ENCODE peak calls at places on chromosomes 4 and X, in five cellular contexts. N is A549, A is RWPE1, E is uterus, Y is Peyer's patch. S is an unnamed sample.

GRCh38 chrX:108217877-108218276 is 126.3 kb downstream of the ATG4A start:
- DNase-seq in N (no peak), A (no peak), E (peak; percentile 43), Y (no peak), S (no peak)

GRCh38 chr4:161320377-161320776 is 843.4 kb downstream of the FSTL5 start:
- DNase-seq in N (peak; percentile 54), A (no peak), E (no peak), Y (no peak), S (no peak)

GRCh38 chrX:21509912-21510311 is 135.7 kb downstream of the CNKSR2 start:
- DNase-seq in N (peak; percentile 16), A (peak; percentile 1), E (no peak), Y (no peak), S (no peak)

GRCh38 chr4:110623710-110624015 is 786 bp upstream of the PITX2 start:
- DNase-seq in N (no peak), A (no peak), E (no peak), Y (no peak), S (no peak)

GRCh38 chr4:84418032-84418709 is 80.9 kb downstream of the NKX6-1 start:
- DNase-seq in N (no peak), A (no peak), E (no peak), Y (no peak), S (no peak)

GRCh38 chr4:87543835-87544461 is 14.8 kb upstream of the SPARCL1 start:
- DNase-seq in N (peak; percentile 48), A (peak; percentile 65), E (peak; percentile 49), Y (no peak), S (no peak)

GRCh38 chr4:161577604-161578301 is 586.0 kb downstream of the FSTL5 start:
- DNase-seq in N (no peak), A (peak; percentile 30), E (no peak), Y (no peak), S (no peak)

GRCh38 chr4:145679991-145680455 is at the start of gene C4orf51:
- DNase-seq in N (peak; percentile 31), A (peak; percentile 29), E (no peak), Y (no peak), S (no peak)

GRCh38 chrX:9293051-9293496 is 171.8 kb upstream of the TBL1X start:
- DNase-seq in N (no peak), A (no peak), E (no peak), Y (no peak), S (no peak)

GRCh38 chr4:3257125-3257690 is 8.2 kb downstream of the MSANTD1 start:
- DNase-seq in N (no peak), A (peak; percentile 65), E (no peak), Y (no peak), S (peak; percentile 79)

GRCh38 chr4:119049342-119049741 is 86.3 kb upstream of the MYOZ2 start:
- DNase-seq in N (no peak), A (no peak), E (no peak), Y (no peak), S (no peak)

GRCh38 chr4:16264798-16265197 is 38.5 kb upstream of the TAPT1 start:
- DNase-seq in N (peak; percentile 30), A (peak; percentile 25), E (no peak), Y (no peak), S (no peak)

GRCh38 chr4:157143365-157143764 is 67.4 kb downstream of the GLRB start:
- DNase-seq in N (no peak), A (no peak), E (no peak), Y (no peak), S (no peak)

GRCh38 chrX:104392350-104392749 is 137.6 kb upstream of the ESX1 start:
- DNase-seq in N (no peak), A (peak; percentile 24), E (no peak), Y (no peak), S (no peak)

GRCh38 chr4:136803430-136803829 is 728.9 kb downstream of the PCDH18 start:
- DNase-seq in N (no peak), A (no peak), E (no peak), Y (no peak), S (no peak)

GRCh38 chr4:8294036-8294435 is 24.5 kb downstream of the HTRA3 start:
- DNase-seq in N (no peak), A (no peak), E (no peak), Y (no peak), S (no peak)

GRCh38 chr4:102823897-102824296 is 3.5 kb downstream of the UBE2D3 start:
- DNase-seq in N (no peak), A (no peak), E (no peak), Y (no peak), S (no peak)

DNA sequence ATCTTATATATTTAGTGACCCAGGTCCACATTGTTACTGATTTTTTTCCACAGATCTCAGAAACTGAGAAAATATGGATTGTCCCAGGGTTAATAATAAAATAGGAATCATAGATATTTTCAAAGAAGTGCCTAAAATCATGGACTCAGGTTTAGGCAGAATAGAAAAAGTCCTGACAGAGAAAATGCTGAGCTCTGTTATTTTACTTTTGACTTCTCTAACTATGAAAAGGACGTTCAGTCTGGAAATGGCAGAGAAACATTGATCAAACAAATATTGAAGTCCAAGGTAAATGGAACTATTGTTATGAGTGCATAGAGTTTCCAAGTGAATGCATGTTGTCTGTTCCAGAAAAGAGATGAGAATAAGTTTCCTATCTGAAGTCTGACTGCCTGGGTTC is 170.5 kb downstream of the ANKRD50 start:
- DNase-seq in N (no peak), A (no peak), E (no peak), Y (no peak), S (no peak)
- TF ChIP-seq CTCF in N (no peak), A (no peak), E (no peak), Y (no peak), S (no peak)

DNA sequence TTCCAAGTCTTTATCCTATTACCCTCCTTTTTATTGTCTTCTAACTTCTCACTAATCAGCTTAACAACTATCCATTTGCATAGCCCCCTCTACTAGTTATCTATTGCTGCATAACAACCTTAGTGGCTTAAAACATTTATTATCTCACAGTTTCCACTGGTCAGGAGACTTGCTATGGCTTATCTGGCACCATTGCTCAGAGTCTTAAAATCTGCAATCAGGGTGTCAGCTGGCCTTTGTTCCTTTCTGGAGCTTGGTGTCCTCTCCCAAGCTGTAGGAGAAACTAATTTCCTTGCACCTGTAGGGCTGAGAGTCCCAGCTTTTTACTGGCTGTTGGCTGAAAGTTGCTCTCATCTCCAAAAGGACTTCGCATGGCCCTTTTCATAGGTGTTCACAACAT is 137.0 kb upstream of the SMIM31 start:
- DNase-seq in N (no peak), A (no peak), E (no peak), Y (no peak), S (no peak)
- TF ChIP-seq CTCF in N (no peak), A (no peak), E (no peak), Y (no peak), S (no peak)

GRCh38 chr4:30630431-30630830 is 89.7 kb upstream of the PCDH7 start:
- DNase-seq in N (no peak), A (no peak), E (no peak), Y (no peak), S (no peak)
- TF ChIP-seq CTCF in N (no peak), A (no peak), E (no peak), Y (no peak), S (no peak)

DNA sequence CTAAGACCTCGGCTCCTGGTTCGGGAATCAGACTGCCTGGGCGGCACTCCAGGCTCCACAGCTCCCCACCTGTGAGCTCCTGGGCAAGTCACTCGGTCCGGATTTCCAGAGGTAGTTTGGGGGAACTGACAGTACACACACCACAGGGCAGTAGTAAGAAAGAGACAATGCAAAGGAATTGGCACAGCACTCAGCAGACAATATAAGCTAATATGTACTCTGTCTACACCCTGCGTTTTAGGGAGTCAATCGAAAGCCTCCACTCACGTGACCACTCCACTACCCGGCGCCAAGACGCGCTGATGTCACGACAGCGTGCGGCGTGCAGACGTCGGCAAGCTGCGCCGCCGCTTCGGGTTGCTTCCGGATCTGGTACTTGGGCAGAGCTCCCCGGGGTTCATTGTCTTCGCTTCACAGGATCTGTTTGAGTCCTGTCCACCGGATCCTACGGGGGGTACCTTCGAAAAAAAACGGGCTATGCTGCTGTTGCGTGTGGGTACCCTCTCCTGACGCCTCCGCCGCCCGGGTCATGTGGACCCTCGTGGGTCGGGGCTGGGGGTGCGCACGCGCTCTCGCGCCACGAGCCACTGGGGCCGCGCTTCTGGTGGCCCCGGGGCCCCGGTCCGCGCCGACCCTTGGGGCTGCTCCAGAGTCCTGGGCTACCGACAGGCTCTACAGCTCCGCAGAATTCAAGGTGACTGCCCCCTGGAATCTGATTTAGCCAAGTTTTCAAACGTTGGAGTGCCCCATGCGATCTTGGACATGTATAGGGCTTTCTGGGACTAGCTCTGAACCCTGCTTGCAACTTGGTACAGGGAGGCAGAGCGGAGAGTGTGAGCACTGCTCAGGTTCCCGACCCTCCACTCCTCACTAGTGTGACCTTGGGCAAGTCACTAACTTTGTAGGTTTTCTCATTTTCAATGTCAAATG is at the start of gene GUF1:
- DNase-seq in N (peak; percentile 88), A (peak; percentile 83), E (peak; percentile 86), Y (peak; percentile 88), S (peak; percentile 94)
- TF ChIP-seq CTCF in N (no peak), A (no peak), E (no peak), Y (no peak), S (no peak)

GRCh38 chrX:153653556-153653955 is 6.6 kb downstream of the DUSP9 start:
- DNase-seq in N (no peak), A (no peak), E (no peak), Y (no peak), S (no peak)

GRCh38 chrX:153649178-153649914 is 2.3 kb downstream of the DUSP9 start:
- DNase-seq in N (peak; percentile 57), A (no peak), E (peak; percentile 10), Y (peak; percentile 20), S (no peak)

GRCh38 chrX:153649915-153650782 is 3.1 kb downstream of the DUSP9 start:
- DNase-seq in N (no peak), A (no peak), E (no peak), Y (no peak), S (no peak)

GRCh38 chrX:153650959-153651358 is 4.0 kb downstream of the DUSP9 start:
- DNase-seq in N (no peak), A (no peak), E (no peak), Y (no peak), S (no peak)

DNA sequence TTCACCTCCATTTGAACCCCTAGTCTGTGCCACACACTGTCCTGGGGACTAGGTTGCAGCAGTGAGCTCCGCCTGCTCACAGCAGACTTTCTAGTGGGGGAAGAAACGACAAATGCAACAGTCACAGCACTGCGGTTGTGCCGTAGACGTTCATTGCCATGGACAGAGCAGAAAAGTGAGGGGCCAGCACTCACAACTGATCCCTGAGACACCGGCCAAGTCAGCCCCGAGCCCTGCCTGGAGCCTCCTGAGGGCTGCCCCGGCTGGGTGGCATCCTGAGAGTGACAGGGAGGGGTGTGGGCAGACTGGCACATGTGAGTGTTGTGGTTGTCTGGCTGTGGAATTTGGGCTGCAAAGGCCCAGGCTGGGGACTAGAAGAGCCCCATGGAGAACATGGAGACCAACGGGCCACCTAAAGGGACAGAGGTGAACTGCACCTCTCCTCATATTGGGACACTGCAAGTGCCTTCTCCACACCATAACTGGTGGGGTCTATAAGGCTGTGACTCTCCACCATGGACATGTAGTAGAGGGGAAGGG is 4.6 kb downstream of the DUSP9 start:
- DNase-seq in N (peak; percentile 35), A (no peak), E (no peak), Y (no peak), S (no peak)
- TF ChIP-seq CTCF in N (no peak), A (peak; percentile 13), E (no peak), Y (no peak), S (peak; percentile 25)

GRCh38 chr4:159103406-159104131 is 690 bp downstream of the RAPGEF2 start:
- DNase-seq in N (peak; percentile 15), A (peak; percentile 50), E (peak; percentile 49), Y (peak; percentile 35), S (no peak)
- TF ChIP-seq CTCF in N (no peak), A (no peak), E (no peak), Y (no peak), S (no peak)

S was measured in osteocyte.